ENCODE peak calls at places on chromosomes 2 and 18, in four cellular contexts. D is GM13976, E is lung, T is psoas muscle. L is an unnamed sample.

GRCh38 chr2:157082950-157083349 is 174.6 kb upstream of the GALNT5 start:
- DNase-seq in D (no peak), E (no peak), T (no peak), L (no peak)

GRCh38 chr2:17592731-17593409 is 52.4 kb downstream of the VSNL1 start:
- DNase-seq in D (no peak), E (no peak), T (no peak), L (no peak)

GRCh38 chr2:149100739-149101699 is 62.5 kb downstream of the LYPD6B start:
- DNase-seq in D (no peak), E (no peak), T (no peak), L (no peak)

GRCh38 chr2:159071190-159071915 is 102.9 kb downstream of the TANC1 start:
- DNase-seq in D (no peak), E (no peak), T (no peak), L (no peak)

GRCh38 chr2:75709297-75709696 is 1.4 kb downstream of the GCFC2 start:
- DNase-seq in D (no peak), E (no peak), T (no peak), L (no peak)

GRCh38 chr2:38600242-38600891 is 2.4 kb downstream of the HNRNPLL start:
- DNase-seq in D (no peak), E (no peak), T (no peak), L (no peak)

GRCh38 chr2:179592167-179592936 is 269.1 kb downstream of the ZNF385B start:
- DNase-seq in D (no peak), E (no peak), T (no peak), L (no peak)

GRCh38 chr2:24225883-24226282 is 51.0 kb downstream of the FAM228A start:
- DNase-seq in D (no peak), E (no peak), T (no peak), L (no peak)

DNA sequence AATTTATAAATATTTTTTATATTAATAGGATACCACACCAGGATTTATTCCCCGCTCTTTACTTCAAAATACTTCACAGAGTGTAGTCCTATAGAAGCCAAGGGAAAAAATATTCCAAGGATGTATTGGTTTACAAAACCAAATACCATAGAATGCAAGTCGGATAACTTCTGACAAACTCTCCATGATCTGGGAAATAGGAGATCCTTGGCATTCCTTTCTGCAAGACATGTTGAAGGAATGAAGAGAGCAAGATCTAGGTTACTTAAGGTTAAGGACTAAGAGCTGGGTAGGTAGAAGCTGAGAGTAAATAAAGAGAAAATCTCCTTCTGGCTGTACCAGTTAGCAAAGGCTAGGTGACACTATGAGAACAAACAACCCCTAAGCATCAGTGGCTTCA is 141.2 kb downstream of the LRATD1 start:
- DNase-seq in D (no peak), E (no peak), T (no peak), L (no peak)
- TF ChIP-seq CTCF in D (no peak), E (no peak), T (no peak), L (no peak)

DNA sequence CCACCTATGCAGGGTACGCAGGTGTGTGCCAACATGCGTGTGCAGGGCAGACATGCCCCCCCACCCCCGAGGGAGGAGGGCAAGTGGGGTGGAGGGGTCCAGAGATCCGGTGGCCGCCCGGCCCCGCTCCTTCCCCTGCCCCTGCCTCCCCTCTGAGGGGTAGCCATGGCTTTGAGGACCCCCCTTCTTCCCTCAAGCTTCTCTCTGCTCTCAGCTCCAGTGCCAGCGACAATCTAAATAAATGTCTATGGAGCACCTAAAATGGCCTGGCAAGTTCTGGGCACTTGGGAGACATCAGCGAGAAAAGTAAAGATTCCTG is 91.9 kb downstream of the ZFP36L2 start:
- DNase-seq in D (no peak), E (no peak), T (no peak), L (no peak)
- TF ChIP-seq CTCF in D (no peak), E (no peak), T (no peak), L (no peak)

DNA sequence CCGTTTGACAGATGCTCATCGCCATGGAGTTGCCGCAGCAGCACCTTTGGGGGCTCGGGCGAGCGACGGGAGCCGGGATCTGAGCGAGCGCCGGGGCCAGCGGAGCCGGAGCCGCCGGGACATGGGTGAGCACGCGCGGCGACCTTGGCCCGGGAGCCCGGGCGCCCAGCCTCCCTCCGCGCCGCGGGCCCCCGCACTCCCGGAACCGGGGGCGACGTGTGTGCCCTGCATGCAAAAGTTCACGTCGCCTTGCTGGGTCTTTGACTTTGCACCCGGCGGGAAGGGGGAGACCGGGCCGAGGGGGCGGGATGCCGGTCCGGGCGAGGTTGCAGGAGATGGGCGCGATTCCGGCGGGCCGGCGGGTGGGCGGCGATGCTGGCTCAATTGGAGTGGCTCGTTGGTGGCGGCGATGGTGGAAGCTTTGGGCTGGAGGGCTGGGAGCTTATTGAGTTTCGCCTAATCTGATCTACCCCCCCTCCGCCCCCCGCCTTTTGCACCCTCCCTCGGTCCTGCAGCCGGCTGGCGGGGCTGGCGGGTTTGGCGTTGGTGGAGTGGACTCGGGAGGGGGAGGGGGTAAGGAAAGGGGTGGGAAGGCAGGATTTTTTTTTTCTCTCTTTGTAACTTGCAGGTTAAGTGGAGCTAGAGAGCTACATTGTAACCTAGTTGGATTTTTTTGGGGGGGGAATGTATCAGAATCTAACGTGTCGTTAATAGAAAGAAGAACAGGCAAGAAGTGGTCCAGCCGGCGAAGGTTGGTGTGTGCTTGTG is at the start of gene SETBP1:
- DNase-seq in D (peak; percentile 72), E (peak; percentile 58), T (peak; percentile 79), L (peak; percentile 89)
- TF ChIP-seq CTCF in D (no peak), E (no peak), T (no peak), L (no peak)

GRCh38 chr2:47661310-47661709 is 121.6 kb upstream of the MSH6 start:
- DNase-seq in D (no peak), E (no peak), T (no peak), L (no peak)

GRCh38 chr2:47666332-47666731 is 116.6 kb upstream of the MSH6 start:
- DNase-seq in D (no peak), E (no peak), T (no peak), L (no peak)

GRCh38 chr2:47662547-47662946 is 120.4 kb upstream of the MSH6 start:
- DNase-seq in D (no peak), E (no peak), T (no peak), L (no peak)

GRCh38 chr2:47660167-47660566 is 122.8 kb upstream of the MSH6 start:
- DNase-seq in D (no peak), E (no peak), T (no peak), L (no peak)

GRCh38 chr2:47664817-47665216 is 118.1 kb upstream of the MSH6 start:
- DNase-seq in D (no peak), E (no peak), T (no peak), L (no peak)
- TF ChIP-seq CTCF in D (no peak), E (no peak), T (no peak), L (no peak)

L was measured in osteocyte.